ENCODE peak calls at places on chromosomes 2 and 18, in six cellular contexts. One of them, this sample, is unnamed.

GRCh38 chr18:79512461-79513380 is 117.0 kb downstream of the NFATC1 start:
- DNase-seq in GM12878: no peak
- DNase-seq in fibroblast of lung: no peak
- DNase-seq in pancreas: peak
- DNase-seq in tibial artery: peak
- DNase-seq in IMR-90: no peak
- DNase-seq in this sample: peak

GRCh38 chr2:43040084-43040854 is 186.1 kb downstream of the ZFP36L2 start:
- DNase-seq in IMR-90: no peak
- DNase-seq in GM12878: no peak
- DNase-seq in pancreas: no peak
- DNase-seq in fibroblast of lung: no peak
- DNase-seq in tibial artery: no peak
- DNase-seq in this sample: no peak

GRCh38 chr2:172345951-172346555 is 81.3 kb upstream of the ITGA6 start:
- DNase-seq in IMR-90: peak
- DNase-seq in GM12878: no peak
- DNase-seq in fibroblast of lung: no peak
- DNase-seq in tibial artery: no peak
- DNase-seq in pancreas: no peak
- DNase-seq in this sample: no peak

GRCh38 chr2:1869987-1870386 is 125.7 kb upstream of the PXDN start:
- DNase-seq in fibroblast of lung: no peak
- DNase-seq in IMR-90: no peak
- DNase-seq in GM12878: no peak
- DNase-seq in tibial artery: no peak
- DNase-seq in pancreas: no peak
- DNase-seq in this sample: peak

GRCh38 chr2:228657807-228658402 is 476.4 kb upstream of the SPHKAP start:
- DNase-seq in pancreas: no peak
- DNase-seq in fibroblast of lung: peak
- DNase-seq in GM12878: peak
- DNase-seq in IMR-90: peak
- DNase-seq in tibial artery: no peak
- DNase-seq in this sample: no peak

GRCh38 chr2:7861910-7862702 is 819.8 kb upstream of the ID2 start:
- DNase-seq in pancreas: no peak
- DNase-seq in IMR-90: no peak
- DNase-seq in GM12878: no peak
- DNase-seq in fibroblast of lung: no peak
- DNase-seq in tibial artery: no peak
- DNase-seq in this sample: no peak

GRCh38 chr2:70214365-70214764 is 23.5 kb upstream of the C2orf42 start:
- DNase-seq in IMR-90: no peak
- DNase-seq in pancreas: no peak
- DNase-seq in tibial artery: no peak
- DNase-seq in fibroblast of lung: no peak
- DNase-seq in GM12878: no peak
- DNase-seq in this sample: no peak

GRCh38 chr2:63047534-63048281 is 2.9 kb upstream of the OTX1 start:
- DNase-seq in fibroblast of lung: no peak
- DNase-seq in IMR-90: no peak
- DNase-seq in GM12878: no peak
- DNase-seq in tibial artery: no peak
- DNase-seq in pancreas: no peak
- DNase-seq in this sample: no peak

GRCh38 chr2:234989183-234989701 is 37.4 kb downstream of the SH3BP4 start:
- DNase-seq in IMR-90: no peak
- DNase-seq in tibial artery: peak
- DNase-seq in pancreas: peak
- DNase-seq in fibroblast of lung: peak
- DNase-seq in GM12878: no peak
- DNase-seq in this sample: no peak

GRCh38 chr2:24402242-24403092 is 42.1 kb upstream of the ITSN2 start:
- DNase-seq in GM12878: no peak
- DNase-seq in tibial artery: no peak
- DNase-seq in fibroblast of lung: no peak
- DNase-seq in pancreas: no peak
- DNase-seq in IMR-90: no peak
- DNase-seq in this sample: no peak

GRCh38 chr18:69574401-69574800 is 173.7 kb downstream of the DOK6 start:
- DNase-seq in pancreas: no peak
- DNase-seq in IMR-90: no peak
- DNase-seq in tibial artery: no peak
- DNase-seq in GM12878: no peak
- DNase-seq in fibroblast of lung: peak
- DNase-seq in this sample: no peak

GRCh38 chr18:47968721-47969120 is 38.3 kb upstream of the SMAD2 start:
- DNase-seq in GM12878: no peak
- DNase-seq in tibial artery: no peak
- DNase-seq in fibroblast of lung: no peak
- DNase-seq in IMR-90: no peak
- DNase-seq in pancreas: no peak
- DNase-seq in this sample: no peak

GRCh38 chr2:15856318-15856717 is 84.0 kb upstream of the MYCN start:
- DNase-seq in pancreas: no peak
- DNase-seq in fibroblast of lung: no peak
- DNase-seq in GM12878: no peak
- DNase-seq in tibial artery: no peak
- DNase-seq in IMR-90: no peak
- DNase-seq in this sample: no peak

GRCh38 chr18:9366126-9366714 is 31.6 kb downstream of the TWSG1 start:
- DNase-seq in IMR-90: peak
- DNase-seq in fibroblast of lung: peak
- DNase-seq in pancreas: peak
- DNase-seq in GM12878: no peak
- DNase-seq in tibial artery: peak
- DNase-seq in this sample: no peak

GRCh38 chr2:195257979-195258378 is 399.0 kb upstream of the SLC39A10 start:
- DNase-seq in IMR-90: no peak
- DNase-seq in GM12878: no peak
- DNase-seq in tibial artery: no peak
- DNase-seq in pancreas: no peak
- DNase-seq in fibroblast of lung: no peak
- DNase-seq in this sample: no peak

GRCh38 chr18:26268454-26268853 is 42.2 kb downstream of the TAF4B start:
- DNase-seq in IMR-90: no peak
- DNase-seq in fibroblast of lung: no peak
- DNase-seq in tibial artery: no peak
- DNase-seq in GM12878: no peak
- DNase-seq in pancreas: no peak
- DNase-seq in this sample: no peak
- TF ChIP-seq CTCF in IMR-90: no peak
- TF ChIP-seq CTCF in fibroblast of lung: no peak
- TF ChIP-seq CTCF in tibial artery: no peak
- TF ChIP-seq CTCF in GM12878: no peak
- TF ChIP-seq CTCF in pancreas: no peak
- TF ChIP-seq CTCF in this sample: no peak

GRCh38 chr2:201680743-201681142 is 17.7 kb downstream of the MPP4 start:
- DNase-seq in tibial artery: no peak
- DNase-seq in pancreas: no peak
- DNase-seq in fibroblast of lung: peak
- DNase-seq in GM12878: no peak
- DNase-seq in IMR-90: no peak
- DNase-seq in this sample: no peak
- TF ChIP-seq CTCF in tibial artery: no peak
- TF ChIP-seq CTCF in pancreas: no peak
- TF ChIP-seq CTCF in fibroblast of lung: peak
- TF ChIP-seq CTCF in GM12878: peak
- TF ChIP-seq CTCF in IMR-90: peak
- TF ChIP-seq CTCF in this sample: peak

GRCh38 chr2:143282684-143283083 is 153.5 kb downstream of the ARHGAP15 start:
- DNase-seq in tibial artery: no peak
- DNase-seq in fibroblast of lung: no peak
- DNase-seq in pancreas: no peak
- DNase-seq in GM12878: no peak
- DNase-seq in IMR-90: no peak
- DNase-seq in this sample: no peak
- TF ChIP-seq CTCF in tibial artery: no peak
- TF ChIP-seq CTCF in fibroblast of lung: peak
- TF ChIP-seq CTCF in pancreas: no peak
- TF ChIP-seq CTCF in GM12878: peak
- TF ChIP-seq CTCF in IMR-90: peak
- TF ChIP-seq CTCF in this sample: peak

GRCh38 chr2:46040563-46041155 is 256.5 kb upstream of the EPAS1 start:
- DNase-seq in IMR-90: no peak
- DNase-seq in tibial artery: no peak
- DNase-seq in fibroblast of lung: no peak
- DNase-seq in GM12878: no peak
- DNase-seq in pancreas: no peak
- DNase-seq in this sample: no peak

GRCh38 chr2:46042711-46043110 is 254.5 kb upstream of the EPAS1 start:
- DNase-seq in IMR-90: no peak
- DNase-seq in tibial artery: no peak
- DNase-seq in GM12878: no peak
- DNase-seq in fibroblast of lung: no peak
- DNase-seq in pancreas: no peak
- DNase-seq in this sample: no peak

GRCh38 chr2:46041434-46041833 is 255.8 kb upstream of the EPAS1 start:
- DNase-seq in fibroblast of lung: peak
- DNase-seq in IMR-90: peak
- DNase-seq in pancreas: no peak
- DNase-seq in GM12878: no peak
- DNase-seq in tibial artery: no peak
- DNase-seq in this sample: no peak

GRCh38 chr2:46039543-46040303 is 257.5 kb upstream of the EPAS1 start:
- DNase-seq in pancreas: no peak
- DNase-seq in fibroblast of lung: no peak
- DNase-seq in tibial artery: no peak
- DNase-seq in GM12878: no peak
- DNase-seq in IMR-90: no peak
- DNase-seq in this sample: no peak

GRCh38 chr2:46042207-46042637 is 255.0 kb upstream of the EPAS1 start:
- DNase-seq in fibroblast of lung: no peak
- DNase-seq in tibial artery: no peak
- DNase-seq in IMR-90: no peak
- DNase-seq in GM12878: no peak
- DNase-seq in pancreas: peak
- DNase-seq in this sample: no peak
- TF ChIP-seq CTCF in fibroblast of lung: no peak
- TF ChIP-seq CTCF in tibial artery: no peak
- TF ChIP-seq CTCF in IMR-90: no peak
- TF ChIP-seq CTCF in GM12878: no peak
- TF ChIP-seq CTCF in pancreas: no peak
- TF ChIP-seq CTCF in this sample: no peak